ENCODE peak calls at places on chromosomes 7 and 10, in eight cellular contexts. U is stimulated activated CD8-positive, alpha-beta memory T cell treated with anti-CD3 and anti-CD28 coated beads, Interleukin-2, amount 100 ng/mL, for 48 hours; B is heart right ventricle; W is amniotic epithelial cell; T is activated gamma-delta T cell; V is GM19239; R is OCI-LY7; O is NCI-H774. E is an unnamed sample.

GRCh38 chr7:66047426-66047825 is 28.2 kb upstream of the ASL start:
- DNase-seq in U (no peak), B (no peak), W (peak), T (no peak), V (no peak), R (no peak), O (no peak), E (peak)

GRCh38 chr7:3201306-3201705 is 99.7 kb upstream of the SDK1 start:
- DNase-seq in U (no peak), B (no peak), W (no peak), T (no peak), V (no peak), R (no peak), O (no peak), E (no peak)

GRCh38 chr10:132977807-132978206 is 35.4 kb upstream of the CFAP46 start:
- DNase-seq in U (no peak), B (no peak), W (no peak), T (no peak), V (no peak), R (no peak), O (no peak), E (no peak)

GRCh38 chr7:43199333-43199732 is 86.9 kb downstream of the HECW1 start:
- DNase-seq in U (no peak), B (no peak), W (peak), T (no peak), V (no peak), R (no peak), O (no peak), E (no peak)

GRCh38 chr7:66140924-66141323 is 26.3 kb downstream of the CRCP start:
- DNase-seq in U (no peak), B (peak), W (peak), T (no peak), V (no peak), R (no peak), O (no peak), E (peak)

GRCh38 chr7:94510582-94511456 is 1.2 kb downstream of the CASD1 start:
- DNase-seq in U (peak), B (peak), W (no peak), T (peak), V (peak), R (peak), O (peak), E (peak)

GRCh38 chr7:69534461-69535041 is 63.7 kb upstream of the AUTS2 start:
- DNase-seq in U (no peak), B (no peak), W (no peak), T (no peak), V (no peak), R (no peak), O (no peak), E (no peak)

GRCh38 chr7:116363637-116364432 is 135.7 kb upstream of the CAV2 start:
- DNase-seq in U (no peak), B (no peak), W (no peak), T (no peak), V (no peak), R (no peak), O (no peak), E (no peak)

GRCh38 chr7:65247491-65247890 is 126.2 kb upstream of the ZNF92 start:
- DNase-seq in U (no peak), B (no peak), W (no peak), T (no peak), V (no peak), R (no peak), O (no peak), E (no peak)

GRCh38 chr7:51292596-51292995 is 24.0 kb downstream of the COBL start:
- DNase-seq in U (no peak), B (no peak), W (no peak), T (no peak), V (no peak), R (no peak), O (no peak), E (no peak)

GRCh38 chr10:100882681-100883321 is 30.0 kb upstream of the SLF2 start:
- DNase-seq in U (no peak), B (peak), W (no peak), T (no peak), V (no peak), R (no peak), O (no peak), E (peak)

GRCh38 chr10:114511875-114512274 is 107.6 kb upstream of the AFAP1L2 start:
- DNase-seq in U (no peak), B (no peak), W (no peak), T (no peak), V (no peak), R (no peak), O (no peak), E (no peak)

GRCh38 chr7:44279286-44279685 is 46.1 kb downstream of the CAMK2B start:
- DNase-seq in U (no peak), B (no peak), W (no peak), T (no peak), V (no peak), R (no peak), O (no peak), E (no peak)

GRCh38 chr7:22332481-22332880 is 24.5 kb downstream of the RAPGEF5 start:
- DNase-seq in U (no peak), B (no peak), W (no peak), T (no peak), V (no peak), R (peak), O (peak), E (no peak)

GRCh38 chr7:15729746-15730145 is 43.3 kb upstream of the MEOX2 start:
- DNase-seq in U (no peak), B (no peak), W (no peak), T (no peak), V (no peak), R (no peak), O (no peak), E (no peak)

GRCh38 chr10:70769121-70769520 is 16.1 kb downstream of the TBATA start:
- DNase-seq in U (no peak), B (no peak), W (no peak), T (no peak), V (no peak), R (no peak), O (no peak), E (no peak)

GRCh38 chr7:134451656-134452055 is 7.2 kb downstream of the AKR1B1 start:
- DNase-seq in U (no peak), B (no peak), W (no peak), T (no peak), V (no peak), R (no peak), O (no peak), E (no peak)

GRCh38 chr7:119472398-119473038 is 800.5 kb upstream of the KCND2 start:
- DNase-seq in U (no peak), B (no peak), W (no peak), T (no peak), V (no peak), R (no peak), O (peak), E (no peak)

GRCh38 chr10:86803156-86803555 is 46.7 kb downstream of the BMPR1A start:
- DNase-seq in U (no peak), B (no peak), W (no peak), T (no peak), V (no peak), R (no peak), O (no peak), E (peak)

GRCh38 chr7:152968003-152968402 is 208.5 kb downstream of the ACTR3B start:
- DNase-seq in U (no peak), B (no peak), W (no peak), T (no peak), V (no peak), R (no peak), O (no peak), E (no peak)